ENCODE peak calls at places on chromosome 13, in eight cellular contexts. One of them, this sample, is unnamed.

GRCh38 chr13:99737456-99737855 is 234.1 kb downstream of the ZIC5 start:
- DNase-seq in retinal pigment epithelial cell: no peak
- DNase-seq in fibroblast of mammary gland: no peak
- DNase-seq in tibial artery: no peak
- DNase-seq in mucosa of descending colon: no peak
- DNase-seq in psoas muscle: no peak
- DNase-seq in fibroblast of pulmonary artery: no peak
- DNase-seq in lung: no peak
- DNase-seq in this sample: no peak

GRCh38 chr13:76852991-76853390 is 33.2 kb downstream of the KCTD12 start:
- DNase-seq in tibial artery: no peak
- DNase-seq in fibroblast of mammary gland: peak
- DNase-seq in psoas muscle: no peak
- DNase-seq in mucosa of descending colon: no peak
- DNase-seq in fibroblast of pulmonary artery: peak
- DNase-seq in lung: no peak
- DNase-seq in retinal pigment epithelial cell: peak
- DNase-seq in this sample: peak

GRCh38 chr13:49625392-49626137 is 2.7 kb upstream of the ARL11 start:
- DNase-seq in retinal pigment epithelial cell: no peak
- DNase-seq in fibroblast of pulmonary artery: peak
- DNase-seq in psoas muscle: peak
- DNase-seq in tibial artery: peak
- DNase-seq in fibroblast of mammary gland: peak
- DNase-seq in lung: peak
- DNase-seq in mucosa of descending colon: peak
- DNase-seq in this sample: no peak

GRCh38 chr13:103794526-103794925 is 728.3 kb upstream of the SLC10A2 start:
- DNase-seq in psoas muscle: no peak
- DNase-seq in lung: no peak
- DNase-seq in mucosa of descending colon: no peak
- DNase-seq in tibial artery: no peak
- DNase-seq in fibroblast of pulmonary artery: no peak
- DNase-seq in retinal pigment epithelial cell: no peak
- DNase-seq in fibroblast of mammary gland: no peak
- DNase-seq in this sample: no peak

GRCh38 chr13:76009491-76009890 is 373.4 kb downstream of the LMO7 start:
- DNase-seq in fibroblast of pulmonary artery: peak
- DNase-seq in retinal pigment epithelial cell: no peak
- DNase-seq in tibial artery: no peak
- DNase-seq in mucosa of descending colon: no peak
- DNase-seq in psoas muscle: no peak
- DNase-seq in lung: no peak
- DNase-seq in fibroblast of mammary gland: peak
- DNase-seq in this sample: peak

GRCh38 chr13:80778302-80778701 is 437.4 kb upstream of the SPRY2 start:
- DNase-seq in fibroblast of mammary gland: no peak
- DNase-seq in psoas muscle: no peak
- DNase-seq in lung: no peak
- DNase-seq in fibroblast of pulmonary artery: no peak
- DNase-seq in mucosa of descending colon: no peak
- DNase-seq in tibial artery: no peak
- DNase-seq in retinal pigment epithelial cell: no peak
- DNase-seq in this sample: peak

GRCh38 chr13:113849546-113849945 is 14.3 kb downstream of the GAS6 start:
- DNase-seq in psoas muscle: no peak
- DNase-seq in tibial artery: no peak
- DNase-seq in lung: no peak
- DNase-seq in mucosa of descending colon: no peak
- DNase-seq in fibroblast of mammary gland: no peak
- DNase-seq in fibroblast of pulmonary artery: no peak
- DNase-seq in retinal pigment epithelial cell: no peak
- DNase-seq in this sample: peak

GRCh38 chr13:82070411-82070810 is 1729.5 kb upstream of the SPRY2 start:
- DNase-seq in psoas muscle: no peak
- DNase-seq in tibial artery: no peak
- DNase-seq in mucosa of descending colon: no peak
- DNase-seq in lung: no peak
- DNase-seq in retinal pigment epithelial cell: no peak
- DNase-seq in fibroblast of mammary gland: no peak
- DNase-seq in fibroblast of pulmonary artery: no peak
- DNase-seq in this sample: no peak

GRCh38 chr13:71522976-71523517 is 344.0 kb downstream of the DACH1 start:
- DNase-seq in tibial artery: no peak
- DNase-seq in mucosa of descending colon: no peak
- DNase-seq in fibroblast of mammary gland: no peak
- DNase-seq in retinal pigment epithelial cell: no peak
- DNase-seq in fibroblast of pulmonary artery: no peak
- DNase-seq in psoas muscle: no peak
- DNase-seq in lung: no peak
- DNase-seq in this sample: no peak

GRCh38 chr13:73228546-73228945 is 169.7 kb downstream of the KLF5 start:
- DNase-seq in psoas muscle: no peak
- DNase-seq in retinal pigment epithelial cell: no peak
- DNase-seq in fibroblast of pulmonary artery: peak
- DNase-seq in tibial artery: no peak
- DNase-seq in mucosa of descending colon: no peak
- DNase-seq in lung: no peak
- DNase-seq in fibroblast of mammary gland: peak
- DNase-seq in this sample: peak

GRCh38 chr13:44801990-44802389 is 187.3 kb downstream of the NUFIP1 start:
- DNase-seq in fibroblast of pulmonary artery: peak
- DNase-seq in tibial artery: no peak
- DNase-seq in lung: no peak
- DNase-seq in psoas muscle: no peak
- DNase-seq in fibroblast of mammary gland: peak
- DNase-seq in mucosa of descending colon: no peak
- DNase-seq in retinal pigment epithelial cell: peak
- DNase-seq in this sample: peak

GRCh38 chr13:49859568-49859967 is 67.1 kb upstream of the KPNA3 start:
- DNase-seq in fibroblast of pulmonary artery: peak
- DNase-seq in psoas muscle: no peak
- DNase-seq in lung: peak
- DNase-seq in mucosa of descending colon: no peak
- DNase-seq in tibial artery: no peak
- DNase-seq in fibroblast of mammary gland: peak
- DNase-seq in retinal pigment epithelial cell: peak
- DNase-seq in this sample: peak

GRCh38 chr13:95676100-95676774 is 702 bp upstream of the DNAJC3 start:
- DNase-seq in mucosa of descending colon: peak
- DNase-seq in tibial artery: no peak
- DNase-seq in lung: no peak
- DNase-seq in psoas muscle: peak
- DNase-seq in fibroblast of mammary gland: peak
- DNase-seq in retinal pigment epithelial cell: no peak
- DNase-seq in fibroblast of pulmonary artery: peak
- DNase-seq in this sample: peak

GRCh38 chr13:99847318-99847750 is 124.2 kb downstream of the ZIC5 start:
- DNase-seq in tibial artery: no peak
- DNase-seq in mucosa of descending colon: no peak
- DNase-seq in psoas muscle: no peak
- DNase-seq in fibroblast of mammary gland: no peak
- DNase-seq in lung: no peak
- DNase-seq in fibroblast of pulmonary artery: no peak
- DNase-seq in retinal pigment epithelial cell: no peak
- DNase-seq in this sample: no peak

GRCh38 chr13:43195112-43195511 is 171.7 kb downstream of the DNAJC15 start:
- DNase-seq in tibial artery: no peak
- DNase-seq in fibroblast of pulmonary artery: no peak
- DNase-seq in retinal pigment epithelial cell: no peak
- DNase-seq in fibroblast of mammary gland: no peak
- DNase-seq in mucosa of descending colon: no peak
- DNase-seq in psoas muscle: no peak
- DNase-seq in lung: no peak
- DNase-seq in this sample: no peak

GRCh38 chr13:44188257-44188656 is 185.4 kb upstream of the SERP2 start:
- DNase-seq in mucosa of descending colon: no peak
- DNase-seq in psoas muscle: no peak
- DNase-seq in fibroblast of pulmonary artery: peak
- DNase-seq in lung: no peak
- DNase-seq in fibroblast of mammary gland: peak
- DNase-seq in retinal pigment epithelial cell: no peak
- DNase-seq in tibial artery: no peak
- DNase-seq in this sample: peak

GRCh38 chr13:39960206-39960605 is 304.7 kb downstream of the COG6 start:
- DNase-seq in tibial artery: no peak
- DNase-seq in fibroblast of mammary gland: no peak
- DNase-seq in retinal pigment epithelial cell: no peak
- DNase-seq in mucosa of descending colon: no peak
- DNase-seq in lung: no peak
- DNase-seq in psoas muscle: no peak
- DNase-seq in fibroblast of pulmonary artery: no peak
- DNase-seq in this sample: no peak

GRCh38 chr13:47218611-47219010 is 321.8 kb upstream of the HTR2A start:
- DNase-seq in tibial artery: no peak
- DNase-seq in fibroblast of pulmonary artery: no peak
- DNase-seq in psoas muscle: no peak
- DNase-seq in lung: no peak
- DNase-seq in mucosa of descending colon: no peak
- DNase-seq in retinal pigment epithelial cell: no peak
- DNase-seq in fibroblast of mammary gland: peak
- DNase-seq in this sample: peak

GRCh38 chr13:109787135-109787954 is 962 bp upstream of the IRS2 start:
- DNase-seq in mucosa of descending colon: peak
- DNase-seq in tibial artery: no peak
- DNase-seq in fibroblast of mammary gland: peak
- DNase-seq in lung: no peak
- DNase-seq in psoas muscle: peak
- DNase-seq in retinal pigment epithelial cell: no peak
- DNase-seq in fibroblast of pulmonary artery: peak
- DNase-seq in this sample: no peak

GRCh38 chr13:113565526-113566226 is 18.9 kb upstream of the TFDP1 start:
- DNase-seq in tibial artery: no peak
- DNase-seq in lung: peak
- DNase-seq in mucosa of descending colon: no peak
- DNase-seq in fibroblast of mammary gland: no peak
- DNase-seq in retinal pigment epithelial cell: no peak
- DNase-seq in psoas muscle: peak
- DNase-seq in fibroblast of pulmonary artery: no peak
- DNase-seq in this sample: no peak

GRCh38 chr13:113302940-113303339 is 5.9 kb downstream of the LAMP1 start:
- DNase-seq in lung: no peak
- DNase-seq in tibial artery: no peak
- DNase-seq in psoas muscle: peak
- DNase-seq in mucosa of descending colon: no peak
- DNase-seq in fibroblast of mammary gland: no peak
- DNase-seq in retinal pigment epithelial cell: no peak
- DNase-seq in fibroblast of pulmonary artery: no peak
- DNase-seq in this sample: no peak

GRCh38 chr13:24891476-24892108 is 127.6 kb downstream of the RNF17 start:
- DNase-seq in tibial artery: no peak
- DNase-seq in retinal pigment epithelial cell: no peak
- DNase-seq in psoas muscle: no peak
- DNase-seq in fibroblast of pulmonary artery: no peak
- DNase-seq in fibroblast of mammary gland: no peak
- DNase-seq in lung: no peak
- DNase-seq in mucosa of descending colon: no peak
- DNase-seq in this sample: no peak

GRCh38 chr13:35157143-35157755 is 215.2 kb downstream of the NBEA start:
- DNase-seq in retinal pigment epithelial cell: peak
- DNase-seq in fibroblast of pulmonary artery: peak
- DNase-seq in lung: peak
- DNase-seq in fibroblast of mammary gland: peak
- DNase-seq in mucosa of descending colon: no peak
- DNase-seq in tibial artery: no peak
- DNase-seq in psoas muscle: no peak
- DNase-seq in this sample: peak

GRCh38 chr13:94674609-94675348 is 37.6 kb downstream of the SOX21 start:
- DNase-seq in fibroblast of mammary gland: peak
- DNase-seq in psoas muscle: no peak
- DNase-seq in lung: peak
- DNase-seq in retinal pigment epithelial cell: no peak
- DNase-seq in mucosa of descending colon: no peak
- DNase-seq in fibroblast of pulmonary artery: peak
- DNase-seq in tibial artery: peak
- DNase-seq in this sample: peak

GRCh38 chr13:112193463-112194166 is 126.7 kb downstream of the SOX1 start:
- DNase-seq in mucosa of descending colon: no peak
- DNase-seq in fibroblast of mammary gland: no peak
- DNase-seq in tibial artery: no peak
- DNase-seq in retinal pigment epithelial cell: no peak
- DNase-seq in psoas muscle: no peak
- DNase-seq in lung: no peak
- DNase-seq in fibroblast of pulmonary artery: no peak
- DNase-seq in this sample: no peak

GRCh38 chr13:114067886-114068722 is 64.3 kb downstream of the RASA3 start:
- DNase-seq in mucosa of descending colon: peak
- DNase-seq in tibial artery: peak
- DNase-seq in fibroblast of mammary gland: no peak
- DNase-seq in retinal pigment epithelial cell: no peak
- DNase-seq in psoas muscle: peak
- DNase-seq in lung: no peak
- DNase-seq in fibroblast of pulmonary artery: no peak
- DNase-seq in this sample: no peak

GRCh38 chr13:60431108-60431700 is 34.2 kb downstream of the TDRD3 start:
- DNase-seq in fibroblast of pulmonary artery: peak
- DNase-seq in lung: no peak
- DNase-seq in psoas muscle: no peak
- DNase-seq in mucosa of descending colon: no peak
- DNase-seq in fibroblast of mammary gland: peak
- DNase-seq in retinal pigment epithelial cell: peak
- DNase-seq in tibial artery: no peak
- DNase-seq in this sample: peak

GRCh38 chr13:111636271-111636670 is 315.8 kb downstream of the TEX29 start:
- DNase-seq in mucosa of descending colon: no peak
- DNase-seq in tibial artery: no peak
- DNase-seq in fibroblast of pulmonary artery: no peak
- DNase-seq in lung: no peak
- DNase-seq in psoas muscle: no peak
- DNase-seq in retinal pigment epithelial cell: no peak
- DNase-seq in fibroblast of mammary gland: no peak
- DNase-seq in this sample: no peak

GRCh38 chr13:58704953-58705352 is 1073.4 kb downstream of the PCDH17 start:
- DNase-seq in lung: no peak
- DNase-seq in retinal pigment epithelial cell: no peak
- DNase-seq in psoas muscle: no peak
- DNase-seq in tibial artery: no peak
- DNase-seq in fibroblast of pulmonary artery: no peak
- DNase-seq in fibroblast of mammary gland: no peak
- DNase-seq in mucosa of descending colon: no peak
- DNase-seq in this sample: no peak

GRCh38 chr13:66519259-66519658 is 710.9 kb downstream of the PCDH9 start:
- DNase-seq in tibial artery: no peak
- DNase-seq in fibroblast of mammary gland: no peak
- DNase-seq in fibroblast of pulmonary artery: no peak
- DNase-seq in retinal pigment epithelial cell: no peak
- DNase-seq in lung: no peak
- DNase-seq in psoas muscle: no peak
- DNase-seq in mucosa of descending colon: no peak
- DNase-seq in this sample: no peak

GRCh38 chr13:74090397-74090796 is 43.8 kb downstream of the KLF12 start:
- DNase-seq in tibial artery: no peak
- DNase-seq in psoas muscle: no peak
- DNase-seq in fibroblast of pulmonary artery: no peak
- DNase-seq in mucosa of descending colon: no peak
- DNase-seq in fibroblast of mammary gland: peak
- DNase-seq in lung: no peak
- DNase-seq in retinal pigment epithelial cell: no peak
- DNase-seq in this sample: peak

GRCh38 chr13:20400774-20401173 is 124.9 kb downstream of the CRYL1 start:
- DNase-seq in psoas muscle: no peak
- DNase-seq in lung: no peak
- DNase-seq in tibial artery: no peak
- DNase-seq in retinal pigment epithelial cell: peak
- DNase-seq in fibroblast of mammary gland: peak
- DNase-seq in mucosa of descending colon: no peak
- DNase-seq in fibroblast of pulmonary artery: peak
- DNase-seq in this sample: peak

GRCh38 chr13:97224544-97225324 is 2.6 kb downstream of the MBNL2 start:
- DNase-seq in mucosa of descending colon: peak
- DNase-seq in fibroblast of pulmonary artery: peak
- DNase-seq in retinal pigment epithelial cell: peak
- DNase-seq in fibroblast of mammary gland: peak
- DNase-seq in tibial artery: no peak
- DNase-seq in lung: no peak
- DNase-seq in psoas muscle: no peak
- DNase-seq in this sample: peak

GRCh38 chr13:31223215-31223614 is 23.4 kb downstream of the B3GLCT start:
- DNase-seq in fibroblast of pulmonary artery: no peak
- DNase-seq in lung: no peak
- DNase-seq in mucosa of descending colon: no peak
- DNase-seq in tibial artery: no peak
- DNase-seq in psoas muscle: no peak
- DNase-seq in fibroblast of mammary gland: no peak
- DNase-seq in retinal pigment epithelial cell: no peak
- DNase-seq in this sample: no peak

This sample was measured in bronchial epithelial cell.